ENCODE peak calls at places on chromosomes 5 and 9, in seven cellular contexts. S is RWPE2; D is left ventricle myocardium superior; P is activated T-helper 17 cell treated with anti-CD3 and anti-CD28 coated beads, Interleukin-2, amount 50 U/mL, for 72 hours; F is memory B cell; Z is HepG2; M is activated T-cell treated with anti-CD3 and anti-CD28 coated beads, Interleukin-2, amount 50 U/mL, for 72 hours. W is an unnamed sample.

GRCh38 chr5:104024538-104024937 is 461.9 kb upstream of the NUDT12 start:
- ATAC-seq in S (no peak), D (no peak), P (no peak), F (no peak), Z (no peak), M (no peak), W (no peak)

GRCh38 chr9:91160599-91161464 is 200.9 kb downstream of the AUH start:
- ATAC-seq in S (no peak), D (no peak), P (no peak), F (no peak), Z (no peak), M (no peak), W (no peak)

GRCh38 chr9:110538169-110538568 is 41.4 kb downstream of the SVEP1 start:
- ATAC-seq in S (peak; percentile 77), D (peak; percentile 59), P (no peak), F (no peak), Z (no peak), M (no peak), W (no peak)

GRCh38 chr9:116152941-116153764 is 438 bp upstream of the PAPPA start:
- ATAC-seq in S (no peak), D (no peak), P (no peak), F (no peak), Z (no peak), M (no peak), W (peak; percentile 8)

GRCh38 chr5:36398137-36398536 is 96.4 kb upstream of the RANBP3L start:
- ATAC-seq in S (peak; percentile 64), D (peak; percentile 57), P (no peak), F (no peak), Z (peak; percentile 52), M (no peak), W (no peak)

GRCh38 chr9:3954950-3955670 is 344.8 kb downstream of the GLIS3 start:
- ATAC-seq in S (no peak), D (no peak), P (no peak), F (no peak), Z (no peak), M (peak; percentile 49), W (no peak)

GRCh38 chr9:17349816-17350215 is 215.0 kb downstream of the CNTLN start:
- ATAC-seq in S (no peak), D (no peak), P (no peak), F (no peak), Z (no peak), M (no peak), W (peak; percentile 61)

GRCh38 chr5:98163796-98164493 is 609.5 kb upstream of the RGMB start:
- ATAC-seq in S (no peak), D (no peak), P (no peak), F (no peak), Z (no peak), M (no peak), W (no peak)

GRCh38 chr9:22379272-22379671 is 67.4 kb upstream of the DMRTA1 start:
- ATAC-seq in S (no peak), D (no peak), P (no peak), F (no peak), Z (no peak), M (no peak), W (no peak)

GRCh38 chr5:146076028-146076427 is 29.3 kb downstream of the PLAC8L1 start:
- ATAC-seq in S (no peak), D (no peak), P (no peak), F (no peak), Z (no peak), M (no peak), W (no peak)

GRCh38 chr5:154937718-154938466 is at the start of gene GEMIN5:
- ATAC-seq in S (peak; percentile 90), D (peak; percentile 95), P (peak; percentile 93), F (peak; percentile 84), Z (peak; percentile 95), M (peak; percentile 96), W (peak; percentile 94)

GRCh38 chr5:42462089-42462488 is 38.9 kb downstream of the GHR start:
- ATAC-seq in S (no peak), D (no peak), P (no peak), F (no peak), Z (no peak), M (no peak), W (no peak)

GRCh38 chr9:120698766-120699165 is 15.5 kb downstream of the MEGF9 start:
- ATAC-seq in S (no peak), D (no peak), P (no peak), F (no peak), Z (no peak), M (no peak), W (peak; percentile 39)

GRCh38 chr5:139796061-139796806 is 626 bp downstream of the PSD2 start:
- ATAC-seq in S (no peak), D (no peak), P (no peak), F (peak; percentile 17), Z (no peak), M (no peak), W (peak; percentile 13)

GRCh38 chr5:6592611-6593010 is 40.2 kb downstream of the NSUN2 start:
- ATAC-seq in S (peak; percentile 62), D (no peak), P (no peak), F (no peak), Z (no peak), M (no peak), W (no peak)

GRCh38 chr9:77844415-77844814 is 187.2 kb downstream of the GNAQ start:
- ATAC-seq in S (no peak), D (no peak), P (no peak), F (no peak), Z (no peak), M (no peak), W (no peak)

GRCh38 chr9:95726756-95727155 is 148.7 kb upstream of the ERCC6L2 start:
- ATAC-seq in S (peak; percentile 35), D (peak; percentile 59), P (no peak), F (no peak), Z (peak; percentile 44), M (no peak), W (peak; percentile 84)

GRCh38 chr9:114696814-114697544 is 15.0 kb upstream of the TEX48 start:
- ATAC-seq in S (no peak), D (no peak), P (peak; percentile 58), F (no peak), Z (no peak), M (peak; percentile 64), W (peak; percentile 13)

GRCh38 chr9:37433754-37434435 is 11.4 kb downstream of the GRHPR start:
- ATAC-seq in S (no peak), D (peak; percentile 17), P (no peak), F (no peak), Z (no peak), M (no peak), W (no peak)

GRCh38 chr5:58072202-58072791 is 387.6 kb downstream of the PLK2 start:
- ATAC-seq in S (no peak), D (peak; percentile 20), P (no peak), F (no peak), Z (no peak), M (no peak), W (no peak)

GRCh38 chr9:95023217-95024003 is 294.1 kb downstream of the FANCC start:
- ATAC-seq in S (peak; percentile 78), D (peak; percentile 64), P (no peak), F (no peak), Z (peak; percentile 82), M (no peak), W (peak; percentile 43)

GRCh38 chr9:127938298-127938690 is 640 bp upstream of the DPM2 start:
- ATAC-seq in S (no peak), D (peak; percentile 40), P (peak; percentile 2), F (no peak), Z (no peak), M (peak; percentile 0), W (no peak)

GRCh38 chr5:96146675-96147074 is 185.0 kb upstream of the ELL2 start:
- ATAC-seq in S (peak; percentile 49), D (peak; percentile 54), P (peak; percentile 90), F (no peak), Z (no peak), M (peak; percentile 95), W (peak; percentile 76)

GRCh38 chr5:111071413-111071812 is at the start of gene TSLP:
- ATAC-seq in S (no peak), D (no peak), P (no peak), F (no peak), Z (no peak), M (no peak), W (no peak)

GRCh38 chr5:142977363-142978051 is 207.3 kb downstream of the ARHGAP26 start:
- ATAC-seq in S (peak; percentile 82), D (peak; percentile 12), P (peak; percentile 92), F (no peak), Z (no peak), M (peak; percentile 86), W (peak; percentile 88)

GRCh38 chr5:41835625-41836024 is 34.6 kb downstream of the OXCT1 start:
- ATAC-seq in S (peak; percentile 94), D (peak; percentile 97), P (peak; percentile 81), F (no peak), Z (no peak), M (peak; percentile 78), W (peak; percentile 99)

GRCh38 chr5:38734353-38734752 is 111.5 kb upstream of the OSMR start:
- ATAC-seq in S (no peak), D (no peak), P (no peak), F (no peak), Z (no peak), M (no peak), W (no peak)

GRCh38 chr5:107958861-107959260 is 288.1 kb upstream of the EFNA5 start:
- ATAC-seq in S (no peak), D (no peak), P (no peak), F (no peak), Z (no peak), M (no peak), W (no peak)

GRCh38 chr9:110036286-110036685 is 171.7 kb downstream of the C9orf152 start:
- ATAC-seq in S (no peak), D (peak; percentile 89), P (no peak), F (no peak), Z (no peak), M (no peak), W (no peak)

GRCh38 chr5:94698189-94698588 is 79.7 kb downstream of the SLF1 start:
- ATAC-seq in S (no peak), D (no peak), P (no peak), F (no peak), Z (no peak), M (no peak), W (no peak)

GRCh38 chr5:177186645-177187044 is 53.1 kb downstream of the NSD1 start:
- ATAC-seq in S (no peak), D (no peak), P (no peak), F (no peak), Z (no peak), M (no peak), W (no peak)

GRCh38 chr9:111794837-111795556 is at the start of gene SHOC1:
- ATAC-seq in S (peak; percentile 46), D (no peak), P (no peak), F (no peak), Z (no peak), M (no peak), W (no peak)

GRCh38 chr5:175657593-175658271 is at the start of gene HRH2:
- ATAC-seq in S (peak; percentile 26), D (peak; percentile 73), P (peak; percentile 54), F (no peak), Z (no peak), M (peak; percentile 48), W (no peak)

GRCh38 chr5:1431896-1432295 is 13.3 kb downstream of the SLC6A3 start:
- ATAC-seq in S (no peak), D (no peak), P (no peak), F (no peak), Z (no peak), M (no peak), W (no peak)

W was measured in SK-N-SH treated with all-trans-retinoic acid at 6 μM for 48 hours.